ENCODE peak calls at places on chromosomes 12 and 14, in five cellular contexts. G is HCT116, D is body of pancreas, X is K562, F is A549. H is an unnamed sample.

GRCh38 chr14:89427426-89428162 is 10.6 kb upstream of the FOXN3 start:
- ATAC-seq in G (no peak), D (no peak), X (no peak), F (no peak), H (peak; percentile 68)

GRCh38 chr14:37328673-37329072 is 130.9 kb downstream of the MIPOL1 start:
- ATAC-seq in G (no peak), D (no peak), X (no peak), F (no peak), H (no peak)

GRCh38 chr14:68945190-68945584 is 33.9 kb downstream of the ACTN1 start:
- ATAC-seq in G (no peak), D (no peak), X (no peak), F (no peak), H (no peak)

GRCh38 chr12:124289634-124290600 is 5.0 kb upstream of the RFLNA start:
- ATAC-seq in G (no peak), D (no peak), X (peak; percentile 59), F (no peak), H (peak; percentile 58)

GRCh38 chr14:71498151-71498734 is 434.0 kb upstream of the RGS6 start:
- ATAC-seq in G (no peak), D (no peak), X (no peak), F (no peak), H (no peak)

GRCh38 chr14:53144244-53144643 is 8.9 kb downstream of the DDHD1 start:
- ATAC-seq in G (no peak), D (no peak), X (no peak), F (no peak), H (no peak)

GRCh38 chr14:51318777-51319176 is 78.7 kb downstream of the TMX1 start:
- ATAC-seq in G (no peak), D (no peak), X (no peak), F (no peak), H (no peak)

GRCh38 chr12:53259891-53260290 is 8.2 kb upstream of the ESPL1 start:
- ATAC-seq in G (no peak), D (no peak), X (peak; percentile 66), F (no peak), H (no peak)

GRCh38 chr14:103066399-103066798 is 9.1 kb upstream of the CDC42BPB start:
- ATAC-seq in G (no peak), D (peak; percentile 65), X (no peak), F (no peak), H (peak; percentile 47)

GRCh38 chr12:46517579-46517962 is 145.0 kb upstream of the SLC38A2 start:
- ATAC-seq in G (no peak), D (no peak), X (peak; percentile 56), F (no peak), H (no peak)

GRCh38 chr12:49730568-49731101 is 10.7 kb upstream of the TMBIM6 start:
- ATAC-seq in G (no peak), D (no peak), X (peak; percentile 88), F (peak; percentile 74), H (no peak)

GRCh38 chr14:68981124-68981523 is 2.0 kb upstream of the ACTN1 start:
- ATAC-seq in G (no peak), D (no peak), X (no peak), F (no peak), H (no peak)

GRCh38 chr14:98099527-98099926 is 1172.5 kb downstream of the BCL11B start:
- ATAC-seq in G (no peak), D (no peak), X (no peak), F (no peak), H (no peak)

GRCh38 chr14:92122351-92122677 is 545 bp downstream of the CPSF2 start:
- ATAC-seq in G (peak; percentile 28), D (peak; percentile 13), X (peak; percentile 47), F (peak; percentile 40), H (peak; percentile 13)

GRCh38 chr12:91986084-91986483 is 159.6 kb downstream of the BTG1 start:
- ATAC-seq in G (no peak), D (peak; percentile 56), X (peak; percentile 57), F (peak; percentile 72), H (no peak)

GRCh38 chr14:68292467-68293334 is 473.1 kb downstream of the RAD51B start:
- ATAC-seq in G (no peak), D (no peak), X (no peak), F (no peak), H (no peak)

GRCh38 chr14:24312736-24313507 is 1.6 kb downstream of the LTB4R start:
- ATAC-seq in G (no peak), D (no peak), X (no peak), F (no peak), H (no peak)

GRCh38 chr14:24311837-24312615 is 724 bp downstream of the LTB4R start:
- ATAC-seq in G (no peak), D (no peak), X (no peak), F (no peak), H (no peak)

GRCh38 chr14:24314377-24315193 is 3.3 kb downstream of the LTB4R start:
- ATAC-seq in G (no peak), D (no peak), X (no peak), F (no peak), H (no peak)

GRCh38 chr14:24315243-24315806 is 4.0 kb downstream of the LTB4R start:
- ATAC-seq in G (no peak), D (no peak), X (peak; percentile 33), F (no peak), H (no peak)

DNA sequence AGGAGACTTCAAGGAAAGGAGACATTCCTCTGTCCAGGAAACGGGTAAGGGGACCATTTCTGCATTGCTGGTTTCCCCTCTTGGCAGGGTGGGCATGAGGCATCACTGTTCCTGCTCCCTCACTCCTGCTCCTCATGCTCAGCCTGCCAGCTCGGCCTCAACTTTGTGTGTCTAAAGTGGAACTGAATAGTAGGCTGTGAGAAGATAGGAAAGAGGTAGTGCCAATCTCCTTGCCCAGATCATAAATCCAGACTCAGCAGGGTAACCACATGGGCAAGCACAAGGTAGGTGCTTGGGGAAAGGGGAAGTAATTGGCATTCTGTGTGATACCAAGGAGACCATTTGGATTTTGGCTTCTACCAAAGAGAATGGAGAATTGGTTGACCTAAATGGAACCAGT is 2.6 kb downstream of the LTB4R start:
- ATAC-seq in G (no peak), D (no peak), X (no peak), F (no peak), H (no peak)
- H3K4me1 ChIP-seq in G (peaks cover 11% of the 10 kb centered on the region), D (peaks cover 42% of the 10 kb centered on the region), X (peaks cover 20% of the 10 kb centered on the region), F (peaks cover 11% of the 10 kb centered on the region), H (peaks cover 76% of the 10 kb centered on the region)

GRCh38 chr12:116880213-116880816 is 926 bp downstream of the HRK start:
- ATAC-seq in G (no peak), D (no peak), X (no peak), F (no peak), H (no peak)

GRCh38 chr12:116881325-116881866 is at the start of gene HRK:
- ATAC-seq in G (no peak), D (peak; percentile 49), X (no peak), F (peak; percentile 54), H (peak; percentile 22)

GRCh38 chr12:116881867-116882507 is 746 bp upstream of the HRK start:
- ATAC-seq in G (no peak), D (no peak), X (no peak), F (no peak), H (no peak)

GRCh38 chr12:116880817-116881324 is 370 bp downstream of the HRK start:
- ATAC-seq in G (peak; percentile 75), D (peak; percentile 81), X (peak; percentile 93), F (peak; percentile 80), H (peak; percentile 58)

GRCh38 chr12:116882742-116883141 is 1.5 kb upstream of the HRK start:
- ATAC-seq in G (no peak), D (no peak), X (peak; percentile 24), F (peak; percentile 51), H (no peak)
- TF ChIP-seq CTCF in G (peak; percentile 74), D (no peak), X (no peak), F (peak; percentile 55), H (no peak)

DNA sequence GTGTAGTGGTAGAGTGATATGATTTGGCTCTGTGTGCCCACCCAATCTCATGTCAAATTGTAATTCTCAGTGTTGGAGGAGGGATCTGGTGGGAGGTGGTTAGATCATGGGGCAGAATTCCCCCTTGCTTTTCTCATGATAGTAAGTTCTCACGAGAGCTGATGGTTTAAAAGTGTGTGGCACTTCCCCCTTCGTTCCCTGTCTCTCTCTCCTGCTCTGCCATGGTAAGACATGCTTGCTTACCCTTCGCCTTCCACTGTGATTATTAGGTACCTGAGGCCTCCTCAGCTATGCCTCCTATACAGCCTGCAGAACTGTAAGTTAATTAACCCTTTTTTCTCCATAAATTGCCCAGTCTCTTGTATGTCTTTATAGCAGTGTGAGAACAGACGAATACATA is 115.7 kb upstream of the FUT8 start:
- ATAC-seq in G (no peak), D (no peak), X (no peak), F (no peak), H (no peak)
- TF ChIP-seq POLR2A in G (no peak), D (no peak), X (no peak), F (no peak), H (no peak)

GRCh38 chr12:72141381-72141780 is 130.8 kb upstream of the TRHDE start:
- ATAC-seq in G (peak; percentile 81), D (no peak), X (peak; percentile 80), F (no peak), H (no peak)
- H3K4me1 ChIP-seq in G (no peaks in the 10 kb centered on the region), D (no peaks in the 10 kb centered on the region), X (no peaks in the 10 kb centered on the region), F (no peaks in the 10 kb centered on the region), H (no peaks in the 10 kb centered on the region)

DNA sequence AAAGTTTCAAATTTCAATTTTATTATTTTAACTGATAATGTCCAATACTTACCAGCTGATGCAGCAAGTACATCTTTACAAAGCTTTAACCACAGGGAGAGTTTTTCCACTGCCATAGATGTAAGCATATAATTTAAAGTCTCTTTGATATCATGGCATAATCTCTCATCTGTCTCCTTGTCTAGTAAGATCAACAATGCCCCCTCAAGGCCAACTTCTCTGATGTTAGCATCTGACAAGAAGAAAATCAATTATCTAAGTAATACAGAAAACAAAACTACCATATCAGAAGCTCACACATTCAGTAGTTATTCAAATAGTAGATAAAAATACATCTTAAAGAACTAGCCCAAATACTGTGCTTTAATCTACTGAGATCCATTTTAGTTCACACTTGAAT is 94.2 kb downstream of the HEATR5A start:
- ATAC-seq in G (no peak), D (no peak), X (no peak), F (no peak), H (no peak)
- TF ChIP-seq CTCF in G (peak; percentile 26), D (no peak), X (no peak), F (peak; percentile 29), H (no peak)

DNA sequence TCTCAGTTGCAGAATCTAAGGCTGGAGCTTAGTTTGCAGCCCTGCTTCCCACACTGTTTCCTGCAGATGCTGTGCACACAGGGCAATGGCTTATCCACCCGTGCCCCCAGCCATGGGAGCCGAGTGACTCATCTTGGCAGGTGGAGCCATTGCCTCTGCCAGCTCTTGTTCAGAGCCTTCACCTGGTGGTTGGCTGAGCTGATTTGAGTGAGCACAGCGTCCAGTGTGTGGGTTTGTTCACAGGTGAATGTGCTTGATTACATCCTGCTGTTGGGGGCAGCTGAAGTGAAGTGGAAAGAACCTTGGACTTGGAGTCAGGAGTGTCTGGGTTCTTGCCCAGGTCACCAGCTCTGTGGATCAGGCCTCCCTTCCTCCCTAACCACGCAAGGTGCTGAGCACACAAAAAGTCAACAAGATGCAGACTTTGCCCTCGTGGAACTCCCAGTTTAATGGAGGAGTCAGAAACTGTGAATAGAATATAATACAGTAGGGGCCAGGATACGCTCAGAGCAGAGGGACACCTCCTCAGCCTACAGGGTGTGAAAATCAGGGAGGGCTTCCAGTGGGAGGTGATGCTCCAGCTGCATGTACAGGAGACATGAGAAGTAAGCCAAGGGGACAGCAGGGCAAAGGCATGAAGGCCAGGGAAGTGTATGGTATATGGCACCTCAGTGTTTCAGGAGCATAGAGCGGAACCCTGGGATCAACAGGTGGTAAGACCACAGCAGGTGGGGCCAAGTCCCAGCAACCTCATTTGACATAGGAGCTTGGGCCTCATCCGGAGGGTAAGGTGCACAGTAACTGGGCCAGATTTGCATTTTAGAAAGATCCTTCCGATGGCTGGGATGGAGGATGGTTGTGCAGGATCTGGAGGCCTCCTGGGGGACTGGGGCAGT is 22.8 kb downstream of the JDP2 start:
- ATAC-seq in G (peak; percentile 38), D (peak; percentile 92), X (no peak), F (no peak), H (no peak)
- TF ChIP-seq POLR2A in G (no peak), D (no peak), X (no peak), F (no peak), H (no peak)